ENCODE peak calls at places on chromosomes 16 and 17, in nine cellular contexts. M is breast epithelium, J is A549, R is heart right ventricle, L is ovary, V is A673, W is stomach, Q is pancreas, G is endothelial cell of umbilical vein. Z is an unnamed sample.

GRCh38 chr16:16171332-16171919 is 51.9 kb downstream of the ABCC6 start:
- DNase-seq in V (no peak), Q (no peak), W (no peak), M (no peak), G (no peak), L (no peak), J (no peak), R (no peak), Z (no peak)

GRCh38 chr17:28967240-28968135 is 16.2 kb upstream of the PHF12 start:
- DNase-seq in Q (no peak), G (no peak), M (no peak), V (no peak), R (no peak), L (no peak), W (no peak), J (no peak), Z (no peak)

GRCh38 chr16:83817022-83817421 is 9.2 kb downstream of the HSBP1 start:
- DNase-seq in R (no peak), J (no peak), V (no peak), M (no peak), L (no peak), G (no peak), Q (no peak), W (no peak), Z (no peak)

GRCh38 chr16:13392341-13392740 is 490.9 kb downstream of the SHISA9 start:
- DNase-seq in M (no peak), G (no peak), L (no peak), R (no peak), Q (no peak), J (no peak), V (no peak), W (no peak), Z (no peak)

GRCh38 chr16:67685388-67686112 is 18.9 kb downstream of the C16orf86 start:
- DNase-seq in Q (no peak), R (no peak), W (no peak), G (no peak), J (no peak), L (no peak), V (no peak), M (no peak), Z (no peak)

GRCh38 chr16:63682844-63683243 is 1439.0 kb downstream of the CDH11 start:
- DNase-seq in L (no peak), J (no peak), Q (no peak), G (no peak), V (no peak), W (no peak), M (no peak), R (no peak), Z (no peak)

GRCh38 chr16:22126037-22126558 is 33.8 kb downstream of the VWA3A start:
- DNase-seq in J (no peak), V (no peak), R (no peak), Q (no peak), M (no peak), G (no peak), W (no peak), L (no peak), Z (no peak)

GRCh38 chr17:6551356-6551755 is 5.0 kb downstream of the PITPNM3 start:
- DNase-seq in W (no peak), Q (no peak), V (no peak), M (no peak), J (no peak), L (no peak), R (no peak), G (no peak), Z (no peak)

GRCh38 chr16:86791287-86792074 is 213.1 kb downstream of the FOXL1 start:
- DNase-seq in G (no peak), W (no peak), M (no peak), L (no peak), R (no peak), J (no peak), Q (no peak), V (peak), Z (no peak)

GRCh38 chr16:52171481-52171880 is 375.5 kb downstream of the TOX3 start:
- DNase-seq in W (no peak), Q (no peak), R (no peak), L (no peak), J (no peak), M (no peak), V (no peak), G (no peak), Z (no peak)

GRCh38 chr16:9077001-9077809 is 14.2 kb upstream of the HAPSTR1 start:
- DNase-seq in L (no peak), V (no peak), Q (no peak), G (no peak), W (no peak), M (no peak), R (no peak), J (no peak), Z (no peak)

GRCh38 chr16:56363181-56363716 is 62.1 kb downstream of the AMFR start:
- DNase-seq in L (peak), W (no peak), R (no peak), M (no peak), V (no peak), J (no peak), G (no peak), Q (no peak), Z (no peak)

GRCh38 chr17:82674656-82675475 is 23.6 kb downstream of the RAB40B start:
- DNase-seq in R (no peak), G (no peak), V (no peak), Q (peak), M (no peak), L (no peak), W (no peak), J (no peak), Z (no peak)

DNA sequence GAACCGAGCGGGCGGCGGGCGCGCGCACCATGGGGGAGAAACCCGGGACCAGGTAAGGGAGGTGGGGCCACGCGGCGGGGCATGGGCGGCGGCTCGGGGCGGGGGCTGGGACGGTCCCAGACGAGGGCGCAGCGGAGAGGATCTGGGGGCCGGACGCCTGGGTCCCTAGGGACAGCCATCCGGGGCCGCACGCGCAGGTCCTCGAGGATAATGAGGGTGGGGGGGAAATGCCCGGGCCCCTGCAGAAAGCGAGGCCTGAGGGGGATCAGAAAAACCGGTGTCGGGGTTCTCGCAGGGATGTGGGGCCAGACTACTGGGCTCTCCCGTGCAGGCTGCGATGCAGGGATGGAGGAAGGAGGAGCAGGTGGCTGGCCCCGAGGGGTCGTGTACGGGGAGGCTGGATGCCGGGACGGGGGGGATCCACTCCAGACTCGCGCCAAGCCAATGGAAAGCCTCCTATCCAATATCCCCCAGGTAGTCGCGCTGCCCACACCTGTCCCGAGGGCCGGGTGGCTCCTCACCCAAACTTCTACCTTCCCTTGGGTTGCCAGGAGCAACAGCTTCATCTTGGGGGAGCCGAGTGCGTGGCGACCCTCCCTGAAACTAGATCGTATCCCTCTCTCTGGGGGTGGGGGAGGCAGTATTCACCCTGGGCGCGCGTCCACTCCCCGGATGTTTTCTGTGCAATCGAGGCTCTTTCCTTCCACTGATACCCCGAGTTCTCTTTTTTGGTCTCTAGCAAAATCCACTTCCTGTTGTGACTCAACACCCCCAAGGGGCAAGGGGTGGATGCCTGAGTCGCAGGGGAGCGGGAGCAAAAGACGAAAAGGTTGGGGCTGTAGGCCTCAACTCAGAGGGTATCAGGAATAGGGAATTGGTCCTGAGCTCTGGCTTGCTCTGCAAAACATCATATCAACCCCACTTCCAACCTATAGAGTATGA is 532 bp downstream of the ARRB2 start:
- DNase-seq in W (peak), J (no peak), G (no peak), R (no peak), L (no peak), M (no peak), Q (peak), V (no peak), Z (no peak)
- H3K27ac ChIP-seq in W (peak), J (peak), G (peak), R (peak), L (peak), M (peak), Q (peak), V (peak), Z (peak)

DNA sequence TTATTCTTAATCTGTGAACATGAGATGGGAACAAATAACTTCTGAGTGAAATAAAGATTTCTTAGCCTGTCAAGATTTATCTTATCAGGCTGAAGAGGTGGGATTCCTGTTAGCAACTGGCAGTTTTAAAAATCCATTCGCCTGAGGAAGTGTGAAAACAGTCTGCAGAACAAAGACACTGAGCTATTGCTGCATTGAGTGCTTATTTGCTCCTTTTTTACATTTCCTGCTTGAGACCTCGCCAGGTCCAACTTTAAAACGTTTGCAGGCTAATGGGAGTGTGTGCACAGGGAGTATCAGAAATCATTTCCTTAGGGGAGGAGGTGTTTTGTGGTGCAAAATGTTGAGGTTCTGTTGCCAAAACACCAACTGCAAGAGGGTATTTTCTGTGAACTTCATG is 957.8 kb upstream of the RBFOX1 start:
- DNase-seq in R (no peak), L (no peak), M (no peak), Q (no peak), W (no peak), V (peak), G (no peak), J (no peak), Z (no peak)
- H3K4me3 ChIP-seq in R (no peak), L (no peak), M (no peak), Q (no peak), W (no peak), V (peak), G (no peak), J (no peak), Z (no peak)

DNA sequence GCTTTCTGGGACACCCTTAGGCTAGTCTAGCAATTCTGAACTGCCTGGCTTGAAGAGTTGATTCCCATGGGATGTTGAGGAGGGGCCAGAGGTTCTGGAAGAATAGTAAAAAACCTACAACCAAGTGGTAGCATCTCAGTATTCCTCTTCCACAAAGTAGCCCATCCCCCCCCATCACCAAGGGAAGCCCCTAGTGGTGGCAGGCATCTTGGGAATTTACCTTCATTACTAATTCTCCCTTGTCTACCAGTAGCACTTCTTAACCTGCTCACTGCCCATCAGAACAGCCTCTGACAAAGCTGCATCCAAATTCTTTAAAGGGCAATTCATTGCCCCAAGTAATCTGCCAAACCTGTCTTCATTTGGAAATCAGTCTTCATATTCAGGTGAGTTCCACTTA is 12.8 kb upstream of the RAB11FIP4 start:
- DNase-seq in J (no peak), W (no peak), R (no peak), L (no peak), G (no peak), V (no peak), Q (no peak), M (no peak), Z (no peak)
- TF ChIP-seq CTCF in J (no peak), W (no peak), R (no peak), L (no peak), G (peak), V (peak), Q (no peak), M (no peak), Z (no peak)

GRCh38 chr17:16464641-16465312 is 27.2 kb downstream of the LRRC75A start:
- DNase-seq in J (no peak), W (no peak), Q (no peak), V (no peak), G (no peak), R (no peak), M (no peak), L (no peak), Z (no peak)
- H3K27ac ChIP-seq in J (no peak), W (peak), Q (no peak), V (no peak), G (no peak), R (no peak), M (peak), L (no peak), Z (peak)

GRCh38 chr17:45263477-45263860 is 1.6 kb upstream of the SPATA32 start:
- DNase-seq in G (no peak), L (no peak), M (no peak), R (no peak), J (no peak), V (no peak), W (no peak), Q (no peak), Z (no peak)

GRCh38 chr17:45264430-45264829 is 2.5 kb upstream of the SPATA32 start:
- DNase-seq in G (no peak), J (no peak), Q (peak), L (no peak), R (no peak), M (no peak), W (no peak), V (no peak), Z (no peak)

GRCh38 chr17:45264988-45265387 is 3.1 kb upstream of the SPATA32 start:
- DNase-seq in M (no peak), W (no peak), L (no peak), J (no peak), Q (no peak), V (no peak), G (no peak), R (no peak), Z (no peak)

GRCh38 chr17:45261577-45262515 is at the start of gene SPATA32:
- DNase-seq in L (peak), J (no peak), V (peak), W (peak), R (peak), Q (peak), M (no peak), G (peak), Z (no peak)

DNA sequence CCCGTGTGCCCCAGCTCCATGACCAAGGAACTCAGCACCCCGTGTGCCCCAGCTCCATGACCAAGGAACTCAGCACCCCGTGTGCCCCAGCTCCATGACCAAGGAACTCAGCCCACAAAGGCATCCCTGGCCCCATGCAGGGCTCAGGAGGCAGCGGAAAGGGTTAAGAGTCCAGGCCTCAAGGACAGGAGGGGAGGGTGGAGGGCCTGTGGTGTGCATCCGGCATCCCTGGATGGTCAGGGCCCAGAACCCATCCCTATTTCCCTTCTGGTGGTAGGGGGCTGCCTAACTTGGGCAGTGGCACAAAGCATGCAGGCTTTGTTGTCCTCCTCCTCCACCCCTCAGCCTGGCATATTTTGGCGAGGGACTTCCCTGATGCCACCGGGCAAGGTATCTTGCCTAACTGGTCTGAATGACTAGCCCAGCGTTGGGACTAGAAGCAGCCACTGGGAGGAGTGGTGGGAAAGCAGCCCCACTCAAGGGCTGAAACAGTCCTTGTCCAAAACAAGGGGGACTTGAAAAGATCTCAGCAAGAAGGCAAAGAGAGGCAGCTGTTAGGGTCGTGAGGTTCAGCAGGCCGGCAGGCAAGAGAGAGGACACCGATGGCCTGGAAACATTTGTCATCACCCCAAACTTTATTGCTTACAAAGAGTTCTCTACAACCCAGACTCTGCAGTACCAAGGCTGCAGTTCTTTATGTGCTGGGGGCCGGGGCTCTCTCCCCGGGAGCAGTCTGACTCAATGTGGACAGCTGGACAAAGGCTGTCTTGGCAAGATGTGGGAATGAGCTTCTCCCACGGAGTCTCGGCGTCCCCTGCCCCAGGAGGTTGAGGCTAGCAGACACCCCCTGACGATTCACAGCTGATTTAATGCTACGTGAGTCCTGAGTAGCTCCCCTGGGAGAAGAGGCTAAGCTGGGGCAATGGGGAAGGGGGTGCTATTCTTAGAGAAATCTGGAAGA is 902 bp upstream of the SPATA32 start:
- DNase-seq in W (no peak), L (no peak), R (no peak), Q (no peak), G (no peak), M (no peak), V (no peak), J (no peak), Z (no peak)
- H3K4me3 ChIP-seq in W (peak), L (peak), R (peak), Q (no peak), G (peak), M (peak), V (no peak), J (no peak), Z (peak)

DNA sequence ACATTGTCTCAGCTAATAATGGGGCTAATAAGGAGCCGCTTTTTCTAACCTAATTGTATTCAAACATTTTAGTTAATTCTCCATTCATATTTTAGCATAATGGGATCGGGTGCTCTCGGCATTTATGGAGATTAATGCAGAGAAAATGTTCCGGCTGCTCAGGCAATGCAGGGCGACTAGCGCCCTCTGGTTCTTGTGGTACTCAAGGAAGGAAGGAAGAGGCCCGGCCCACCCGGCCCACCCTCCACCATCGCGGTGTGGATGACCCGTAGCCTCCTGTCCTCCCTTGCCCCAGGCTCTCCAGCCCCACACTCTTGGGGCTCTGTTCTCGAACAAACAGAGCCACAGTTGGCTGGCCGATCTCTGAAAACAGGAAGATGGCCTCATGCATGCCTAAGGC is 21.1 kb upstream of the ABCC3 start:
- DNase-seq in W (no peak), M (no peak), J (no peak), V (no peak), L (no peak), Q (no peak), G (peak), R (no peak), Z (no peak)
- TF ChIP-seq CTCF in W (no peak), M (no peak), J (no peak), V (peak), L (no peak), Q (no peak), G (peak), R (no peak), Z (no peak)

GRCh38 chr16:29663829-29664132 is 734 bp downstream of the SPN start:
- DNase-seq in J (no peak), W (no peak), G (no peak), V (no peak), M (no peak), R (no peak), L (no peak), Q (no peak), Z (no peak)
- H3K27ac ChIP-seq in J (no peak), W (peak), G (no peak), V (no peak), M (no peak), R (no peak), L (no peak), Q (no peak), Z (no peak)

GRCh38 chr16:57610611-57611010 is 17.8 kb upstream of the ADGRG1 start:
- DNase-seq in M (no peak), L (no peak), W (no peak), V (no peak), J (no peak), Q (no peak), G (no peak), R (no peak), Z (no peak)

GRCh38 chr16:57608462-57609113 is 19.8 kb upstream of the ADGRG1 start:
- DNase-seq in V (no peak), Q (no peak), R (no peak), M (no peak), L (no peak), W (no peak), J (no peak), G (no peak), Z (no peak)

GRCh38 chr16:57607676-57608461 is 20.6 kb upstream of the ADGRG1 start:
- DNase-seq in M (no peak), Q (no peak), L (no peak), R (no peak), V (no peak), G (no peak), W (no peak), J (no peak), Z (no peak)

GRCh38 chr16:57611184-57611583 is 17.2 kb upstream of the ADGRG1 start:
- DNase-seq in G (no peak), W (no peak), Q (no peak), R (no peak), M (no peak), V (no peak), J (peak), L (no peak), Z (no peak)

DNA sequence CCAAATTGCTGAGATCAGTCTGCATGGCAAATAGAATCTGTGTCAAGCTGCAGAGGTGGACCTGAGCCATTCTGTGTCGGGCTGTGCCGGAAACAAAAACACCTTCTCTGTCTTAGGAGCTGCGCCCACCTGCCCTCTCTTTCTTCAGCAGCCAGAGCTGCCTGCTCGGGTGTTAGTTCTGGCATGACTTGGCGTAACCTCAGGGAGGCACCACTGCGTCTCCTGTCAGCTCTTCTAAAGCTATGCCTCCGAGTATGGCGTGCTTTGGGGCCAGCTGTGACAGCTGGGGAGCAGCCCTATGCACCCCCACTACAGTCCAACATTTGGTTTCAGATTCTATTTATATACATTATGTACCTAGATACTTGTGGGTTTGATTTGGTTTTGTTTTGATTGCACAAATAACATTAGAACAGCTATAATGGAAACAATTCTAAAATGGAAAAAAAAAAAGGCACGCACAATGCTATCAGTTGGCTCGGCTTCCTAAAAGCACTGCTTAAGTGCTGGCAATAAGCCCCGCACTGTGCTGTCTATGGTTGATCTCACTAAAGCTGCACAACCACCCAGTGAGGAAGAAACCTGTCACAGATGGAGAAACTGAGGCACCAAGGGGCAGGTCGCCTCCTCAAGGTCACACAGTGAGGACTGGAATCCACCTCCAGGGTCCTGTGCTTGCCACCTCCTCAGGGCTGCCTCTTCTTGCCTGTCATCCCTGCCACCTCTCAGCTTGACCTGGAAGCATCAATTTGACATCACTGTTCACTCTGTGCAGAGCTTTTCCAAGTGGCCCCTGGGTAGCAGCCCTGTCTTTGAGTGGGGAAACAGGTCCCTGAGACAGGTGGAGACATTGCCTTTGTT is 18.7 kb upstream of the ADGRG1 start:
- DNase-seq in W (peak), V (no peak), J (no peak), G (peak), M (no peak), Q (no peak), L (no peak), R (peak), Z (peak)
- H3K4me3 ChIP-seq in W (no peak), V (no peak), J (no peak), G (no peak), M (no peak), Q (no peak), L (no peak), R (no peak), Z (no peak)